ENCODE peak calls at places on chromosomes 16 and 17, in five cellular contexts. S is H1; B is effector memory CD4-positive, alpha-beta T cell; X is HCT116; O is tibial artery. T is an unnamed sample.

GRCh38 chr17:63524051-63524450 is 893 bp downstream of the KCNH6 start:
- DNase-seq in S (no peak), B (no peak), X (no peak), O (no peak), T (no peak)

GRCh38 chr16:83187404-83187803 is 560.6 kb downstream of the CDH13 start:
- DNase-seq in S (no peak), B (no peak), X (no peak), O (no peak), T (no peak)

GRCh38 chr17:13410874-13411273 is 190.9 kb downstream of the HS3ST3A1 start:
- DNase-seq in S (no peak), B (no peak), X (no peak), O (no peak), T (no peak)

GRCh38 chr17:35705705-35706104 is 25.7 kb upstream of the RASL10B start:
- DNase-seq in S (no peak), B (no peak), X (no peak), O (no peak), T (no peak)

GRCh38 chr17:64783556-64784352 is 121.6 kb upstream of the SMURF2 start:
- DNase-seq in S (no peak), B (no peak), X (no peak), O (no peak), T (no peak)

GRCh38 chr16:67967956-67968439 is 439 bp downstream of the SLC12A4 start:
- DNase-seq in S (no peak), B (no peak), X (no peak), O (no peak), T (no peak)

GRCh38 chr16:66569827-66570405 is 3.7 kb downstream of the CMTM1 start:
- DNase-seq in S (no peak), B (no peak), X (no peak), O (no peak), T (no peak)

GRCh38 chr16:35258381-35258780 is 1799.0 kb downstream of the TP53TG3F start:
- DNase-seq in S (no peak), B (no peak), X (no peak), O (no peak), T (no peak)

GRCh38 chr16:11612110-11612981 is 25.6 kb upstream of the LITAF start:
- DNase-seq in S (no peak), B (no peak), X (peak; percentile 61), O (no peak), T (no peak)

GRCh38 chr16:3013491-3013951 is 798 bp downstream of the CLDN9 start:
- DNase-seq in S (no peak), B (no peak), X (no peak), O (no peak), T (no peak)

GRCh38 chr16:4862639-4863038 is 15.4 kb downstream of the UBN1 start:
- DNase-seq in S (no peak), B (no peak), X (no peak), O (no peak), T (no peak)

GRCh38 chr16:19168173-19169080 is at the start of gene SYT17:
- DNase-seq in S (no peak), B (no peak), X (no peak), O (no peak), T (no peak)

GRCh38 chr17:44438634-44439033 is 49.2 kb upstream of the ITGA2B start:
- DNase-seq in S (no peak), B (no peak), X (no peak), O (no peak), T (peak; percentile 52)

GRCh38 chr17:78360371-78361226 is 722 bp upstream of the SOCS3 start:
- DNase-seq in S (peak; percentile 73), B (peak; percentile 75), X (peak; percentile 85), O (peak; percentile 91), T (peak; percentile 78)
- H3K4me1 ChIP-seq in S (peaks cover 44% of the 10 kb centered on the region), B (peaks cover 36% of the 10 kb centered on the region), X (peaks cover 54% of the 10 kb centered on the region), O (no peaks in the 10 kb centered on the region), T (peaks cover 47% of the 10 kb centered on the region)

DNA sequence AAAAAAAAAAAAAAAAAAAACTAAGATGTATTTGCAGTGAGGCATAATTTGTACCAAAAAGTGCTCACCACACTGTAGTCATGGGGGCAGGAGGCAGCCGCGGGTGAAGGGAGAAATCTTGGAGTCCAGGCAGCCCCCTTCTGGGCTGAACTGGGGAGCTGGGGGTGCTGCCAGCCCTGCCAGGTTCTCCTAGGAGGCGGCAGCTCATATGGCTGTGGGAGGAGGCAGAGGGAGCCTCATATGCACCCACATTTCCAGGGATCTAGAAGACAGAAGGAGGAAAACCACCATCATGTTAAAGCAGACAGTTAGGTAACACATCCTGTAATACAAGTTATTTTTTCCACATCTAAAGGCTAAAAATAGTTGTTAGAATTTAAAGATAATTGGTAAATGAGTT is 16.3 kb downstream of the MAPT start:
- DNase-seq in S (no peak), B (no peak), X (no peak), O (no peak), T (no peak)
- H3K27me3 ChIP-seq in S (no peaks in the 10 kb centered on the region), B (no peaks in the 10 kb centered on the region), X (no peaks in the 10 kb centered on the region), O (peaks cover 37% of the 10 kb centered on the region), T (no peaks in the 10 kb centered on the region)

DNA sequence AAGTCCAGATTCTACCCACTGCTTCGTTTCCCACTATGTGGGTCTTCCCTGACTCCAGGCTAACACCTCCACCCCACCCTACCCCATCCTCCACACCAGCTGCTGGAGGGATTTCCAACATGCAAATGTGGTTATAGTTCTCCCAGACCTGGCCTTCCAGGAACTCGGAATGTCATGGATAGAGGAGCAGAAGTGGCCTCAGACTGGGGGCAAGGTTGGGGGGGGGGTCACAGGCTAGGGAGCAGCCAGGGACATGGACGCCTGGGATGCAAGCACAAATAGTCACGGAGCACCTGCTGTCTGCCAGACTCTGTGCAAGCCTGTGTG is 2.0 kb downstream of the CAMKK1 start:
- DNase-seq in S (no peak), B (no peak), X (no peak), O (no peak), T (no peak)
- H3K4me1 ChIP-seq in S (peaks cover 34% of the 10 kb centered on the region), B (peaks cover 42% of the 10 kb centered on the region), X (peaks cover 88% of the 10 kb centered on the region), O (no peaks in the 10 kb centered on the region), T (peaks cover 42% of the 10 kb centered on the region)

GRCh38 chr17:7108560-7108925 is 6.1 kb downstream of the ASGR2 start:
- DNase-seq in S (no peak), B (no peak), X (no peak), O (no peak), T (no peak)

GRCh38 chr17:7107795-7108559 is 6.6 kb downstream of the ASGR2 start:
- DNase-seq in S (no peak), B (no peak), X (no peak), O (no peak), T (no peak)

GRCh38 chr17:7110617-7111306 is 3.9 kb downstream of the ASGR2 start:
- DNase-seq in S (no peak), B (no peak), X (no peak), O (no peak), T (no peak)

GRCh38 chr17:7109461-7110322 is 4.9 kb downstream of the ASGR2 start:
- DNase-seq in S (no peak), B (no peak), X (no peak), O (no peak), T (no peak)

DNA sequence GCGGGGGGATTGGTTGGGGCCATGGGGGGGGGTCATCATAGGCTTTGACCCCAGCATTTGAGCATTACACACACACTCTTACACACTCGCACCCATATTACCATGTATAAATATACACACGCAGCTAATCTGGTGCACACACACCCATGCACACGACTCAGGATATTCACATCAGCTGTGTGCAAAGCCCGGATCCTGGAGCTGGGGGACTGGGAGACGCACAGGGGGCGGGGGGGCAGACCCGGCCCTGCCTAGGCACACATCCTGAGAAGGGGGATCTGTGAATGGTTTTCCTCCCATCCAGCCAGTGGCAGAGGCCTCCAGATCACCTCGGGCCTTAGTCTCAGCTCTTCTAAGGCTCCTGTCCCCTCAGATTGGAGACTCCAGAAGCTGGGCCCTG is 5.6 kb downstream of the ASGR2 start:
- DNase-seq in S (no peak), B (no peak), X (no peak), O (no peak), T (no peak)
- H3K27me3 ChIP-seq in S (no peaks in the 10 kb centered on the region), B (no peaks in the 10 kb centered on the region), X (no peaks in the 10 kb centered on the region), O (peaks cover 41% of the 10 kb centered on the region), T (no peaks in the 10 kb centered on the region)

T was measured in CD4-positive, CD25-positive, alpha-beta regulatory T cell.